ENCODE peak calls at places on chromosomes 13 and 19, in nine cellular contexts. T is body of pancreas, O is ascending aorta, K is HL-60, V is HCT116, Q is gastrocnemius medialis, R is bronchial epithelial cell, J is H1, F is heart left ventricle. P is an unnamed sample.

GRCh38 chr19:39037194-39037593 is 4.8 kb upstream of the FBXO27 start:
- DNase-seq in T (no peak), O (no peak), K (no peak), V (no peak), Q (no peak), R (no peak), J (no peak), F (no peak), P (no peak)

GRCh38 chr19:32406161-32407003 is 812 bp downstream of the DPY19L3 start:
- DNase-seq in T (peak; percentile 76), O (no peak), K (no peak), V (peak; percentile 12), Q (no peak), R (no peak), J (no peak), F (no peak), P (no peak)

GRCh38 chr13:95176611-95177259 is 124.5 kb downstream of the ABCC4 start:
- DNase-seq in T (no peak), O (no peak), K (no peak), V (no peak), Q (no peak), R (no peak), J (no peak), F (no peak), P (no peak)

GRCh38 chr19:46491975-46492682 is 3.5 kb downstream of the PNMA8B start:
- DNase-seq in T (no peak), O (no peak), K (no peak), V (no peak), Q (no peak), R (no peak), J (no peak), F (no peak), P (no peak)

GRCh38 chr19:45598267-45599011 is 3.6 kb downstream of the GPR4 start:
- DNase-seq in T (peak; percentile 15), O (no peak), K (peak; percentile 39), V (no peak), Q (no peak), R (no peak), J (no peak), F (no peak), P (no peak)

GRCh38 chr13:106262886-106263285 is 272.6 kb downstream of the EFNB2 start:
- DNase-seq in T (no peak), O (no peak), K (no peak), V (no peak), Q (no peak), R (no peak), J (no peak), F (no peak), P (no peak)

GRCh38 chr13:24724714-24725113 is 39.3 kb upstream of the RNF17 start:
- DNase-seq in T (no peak), O (no peak), K (no peak), V (no peak), Q (no peak), R (no peak), J (no peak), F (no peak), P (no peak)

GRCh38 chr13:107867701-107868661 is 347.4 kb downstream of the LIG4 start:
- DNase-seq in T (peak; percentile 35), O (no peak), K (peak; percentile 12), V (no peak), Q (no peak), R (no peak), J (no peak), F (no peak), P (no peak)

GRCh38 chr19:34960940-34961679 is 2.9 kb downstream of the ZNF792 start:
- DNase-seq in T (no peak), O (no peak), K (no peak), V (no peak), Q (no peak), R (no peak), J (no peak), F (no peak), P (no peak)

GRCh38 chr19:49324801-49325491 is at the start of gene SLC6A16:
- DNase-seq in T (no peak), O (no peak), K (no peak), V (no peak), Q (no peak), R (no peak), J (no peak), F (no peak), P (no peak)

GRCh38 chr19:38451629-38452028 is 18.1 kb downstream of the RYR1 start:
- DNase-seq in T (no peak), O (no peak), K (no peak), V (no peak), Q (no peak), R (no peak), J (no peak), F (no peak), P (no peak)

GRCh38 chr13:73754727-73755292 is 379.4 kb downstream of the KLF12 start:
- DNase-seq in T (peak; percentile 9), O (no peak), K (peak; percentile 25), V (peak; percentile 40), Q (no peak), R (peak; percentile 68), J (no peak), F (no peak), P (no peak)

GRCh38 chr13:94210826-94211225 is 268.7 kb downstream of the DCT start:
- DNase-seq in T (no peak), O (no peak), K (no peak), V (no peak), Q (no peak), R (no peak), J (no peak), F (no peak), P (peak; percentile 18)

GRCh38 chr19:44611812-44612295 is 1.5 kb upstream of the IGSF23 start:
- DNase-seq in T (peak; percentile 36), O (no peak), K (no peak), V (no peak), Q (no peak), R (no peak), J (no peak), F (no peak), P (no peak)

GRCh38 chr13:32261567-32261966 is 53.6 kb downstream of the ZAR1L start:
- DNase-seq in T (peak; percentile 35), O (peak; percentile 43), K (no peak), V (no peak), Q (peak; percentile 56), R (peak; percentile 71), J (no peak), F (peak; percentile 76), P (no peak)

GRCh38 chr19:10295305-10295846 is 5.6 kb downstream of the ICAM5 start:
- DNase-seq in T (peak; percentile 40), O (no peak), K (no peak), V (no peak), Q (no peak), R (no peak), J (no peak), F (peak; percentile 68), P (no peak)
- H3K4me3 ChIP-seq in T (no peak overlapping the region), O (peak overlapping the region; percentile 26), K (peak overlapping the region; percentile 20), V (no peak overlapping the region), Q (no peak overlapping the region), R (no peak overlapping the region), J (peak overlapping the region; percentile 37), F (peak overlapping the region; percentile 26), P (peak overlapping the region; percentile 57)

GRCh38 chr19:20926796-20927195 is 3.7 kb downstream of the ZNF85 start:
- DNase-seq in T (no peak), O (no peak), K (no peak), V (no peak), Q (no peak), R (no peak), J (no peak), F (no peak), P (no peak)

GRCh38 chr19:20925481-20925880 is 2.4 kb downstream of the ZNF85 start:
- DNase-seq in T (no peak), O (no peak), K (no peak), V (no peak), Q (no peak), R (no peak), J (no peak), F (no peak), P (no peak)

GRCh38 chr19:20928371-20928770 is 5.3 kb downstream of the ZNF85 start:
- DNase-seq in T (no peak), O (no peak), K (no peak), V (no peak), Q (no peak), R (peak; percentile 13), J (no peak), F (no peak), P (no peak)

GRCh38 chr19:20923077-20923871 is at the start of gene ZNF85:
- DNase-seq in T (peak; percentile 94), O (peak; percentile 69), K (peak; percentile 66), V (peak; percentile 65), Q (peak; percentile 75), R (peak; percentile 84), J (peak; percentile 74), F (peak; percentile 93), P (peak; percentile 93)
- TF ChIP-seq CTCF in T (no peak), O (no peak), K (no peak), V (no peak), Q (no peak), R (no peak), J (no peak), F (no peak), P (no peak)

GRCh38 chr13:67632590-67632989 is 402.5 kb upstream of the PCDH9 start:
- DNase-seq in T (no peak), O (no peak), K (peak; percentile 17), V (no peak), Q (no peak), R (no peak), J (no peak), F (no peak), P (no peak)
- H3K4me3 ChIP-seq in T (no peak overlapping the region), O (no peak overlapping the region), K (no peak overlapping the region), V (no peak overlapping the region), Q (no peak overlapping the region), R (no peak overlapping the region), J (no peak overlapping the region), F (no peak overlapping the region), P (no peak overlapping the region)

GRCh38 chr13:30898721-30899188 is 7.3 kb upstream of the MEDAG start:
- DNase-seq in T (no peak), O (peak; percentile 54), K (no peak), V (no peak), Q (no peak), R (peak; percentile 69), J (no peak), F (no peak), P (no peak)

GRCh38 chr13:30895773-30896172 is 10.3 kb upstream of the MEDAG start:
- DNase-seq in T (peak; percentile 23), O (peak; percentile 65), K (no peak), V (no peak), Q (peak; percentile 52), R (peak; percentile 37), J (no peak), F (no peak), P (no peak)

GRCh38 chr13:30889196-30889690 is 16.8 kb upstream of the MEDAG start:
- DNase-seq in T (no peak), O (no peak), K (no peak), V (no peak), Q (no peak), R (no peak), J (no peak), F (no peak), P (no peak)

GRCh38 chr13:30898070-30898469 is 8.0 kb upstream of the MEDAG start:
- DNase-seq in T (no peak), O (no peak), K (no peak), V (no peak), Q (no peak), R (no peak), J (no peak), F (no peak), P (no peak)

DNA sequence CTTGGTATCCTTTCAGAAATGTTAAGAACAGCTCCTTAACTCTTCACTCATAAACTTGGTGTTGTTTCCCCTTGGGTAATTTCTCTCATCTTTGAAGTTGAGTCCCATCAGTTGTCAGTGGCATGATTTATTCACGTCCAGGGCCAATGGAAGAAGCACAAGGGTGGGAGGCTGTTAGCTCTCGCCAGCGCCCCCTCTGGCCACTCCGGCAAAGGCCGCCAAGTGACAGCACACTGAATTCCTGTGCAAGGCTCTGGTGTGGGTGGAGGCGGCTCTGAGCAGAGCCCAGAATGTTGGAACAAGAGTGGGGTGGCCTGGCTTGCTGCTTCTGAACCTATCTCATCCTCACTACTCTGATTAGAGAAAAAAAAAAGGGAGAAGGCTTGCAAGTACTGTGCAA is 13.1 kb upstream of the MEDAG start:
- DNase-seq in T (peak; percentile 33), O (no peak), K (peak; percentile 14), V (peak; percentile 77), Q (no peak), R (no peak), J (no peak), F (no peak), P (no peak)
- TF ChIP-seq CTCF in T (no peak), O (peak; percentile 53), K (no peak), V (peak; percentile 98), Q (no peak), R (peak; percentile 51), J (peak; percentile 93), F (peak; percentile 44), P (peak; percentile 62)

P was measured in GM12864.